ENCODE peak calls at places on chromosomes 6 and 20, in four cellular contexts. One of them, this sample, is unnamed.

GRCh38 chr6:4660377-4661321 is 115.6 kb upstream of the CDYL start:
- DNase-seq in type B pancreatic cell: no peak
- DNase-seq in hepatic stellate cell: no peak
- DNase-seq in RKO: no peak
- DNase-seq in this sample: no peak

GRCh38 chr6:157535354-157536217 is 154.6 kb downstream of the ZDHHC14 start:
- DNase-seq in hepatic stellate cell: no peak
- DNase-seq in RKO: no peak
- DNase-seq in type B pancreatic cell: no peak
- DNase-seq in this sample: no peak

GRCh38 chr6:47343631-47344421 is 34.1 kb upstream of the TNFRSF21 start:
- DNase-seq in RKO: no peak
- DNase-seq in hepatic stellate cell: no peak
- DNase-seq in type B pancreatic cell: no peak
- DNase-seq in this sample: no peak

GRCh38 chr20:46251211-46251673 is 57.1 kb downstream of the CDH22 start:
- DNase-seq in RKO: no peak
- DNase-seq in hepatic stellate cell: no peak
- DNase-seq in type B pancreatic cell: no peak
- DNase-seq in this sample: no peak

GRCh38 chr20:18137412-18138265 is at the start of the genes KAT14 and PET117:
- DNase-seq in hepatic stellate cell: peak
- DNase-seq in type B pancreatic cell: peak
- DNase-seq in RKO: peak
- DNase-seq in this sample: peak

GRCh38 chr6:7087491-7087979 is 20.2 kb upstream of the RREB1 start:
- DNase-seq in hepatic stellate cell: no peak
- DNase-seq in type B pancreatic cell: no peak
- DNase-seq in RKO: no peak
- DNase-seq in this sample: no peak

GRCh38 chr20:20225325-20225724 is 142.6 kb upstream of the INSM1 start:
- DNase-seq in type B pancreatic cell: no peak
- DNase-seq in hepatic stellate cell: no peak
- DNase-seq in RKO: no peak
- DNase-seq in this sample: no peak

GRCh38 chr6:150662814-150663213 is 63.1 kb downstream of the PLEKHG1 start:
- DNase-seq in RKO: no peak
- DNase-seq in hepatic stellate cell: no peak
- DNase-seq in type B pancreatic cell: no peak
- DNase-seq in this sample: no peak

GRCh38 chr6:97876711-97877110 is 593.7 kb upstream of the MMS22L start:
- DNase-seq in RKO: no peak
- DNase-seq in type B pancreatic cell: no peak
- DNase-seq in hepatic stellate cell: no peak
- DNase-seq in this sample: no peak

GRCh38 chr6:128807577-128807976 is 75.4 kb upstream of the LAMA2 start:
- DNase-seq in RKO: peak
- DNase-seq in type B pancreatic cell: no peak
- DNase-seq in hepatic stellate cell: no peak
- DNase-seq in this sample: no peak

GRCh38 chr6:44456070-44456965 is 68.8 kb downstream of the CDC5L start:
- DNase-seq in RKO: peak
- DNase-seq in type B pancreatic cell: no peak
- DNase-seq in hepatic stellate cell: peak
- DNase-seq in this sample: no peak

GRCh38 chr6:43193929-43194328 is 11.9 kb downstream of the CUL9 start:
- DNase-seq in RKO: no peak
- DNase-seq in type B pancreatic cell: no peak
- DNase-seq in hepatic stellate cell: no peak
- DNase-seq in this sample: no peak

GRCh38 chr6:14758421-14759043 is 487.3 kb upstream of the JARID2 start:
- DNase-seq in RKO: no peak
- DNase-seq in type B pancreatic cell: no peak
- DNase-seq in hepatic stellate cell: no peak
- DNase-seq in this sample: no peak

GRCh38 chr20:51172558-51173428 is 149.9 kb upstream of the KCNG1 start:
- DNase-seq in type B pancreatic cell: no peak
- DNase-seq in RKO: no peak
- DNase-seq in hepatic stellate cell: no peak
- DNase-seq in this sample: no peak

GRCh38 chr20:42083280-42083679 is 465.1 kb upstream of the CHD6 start:
- DNase-seq in type B pancreatic cell: no peak
- DNase-seq in hepatic stellate cell: no peak
- DNase-seq in RKO: no peak
- DNase-seq in this sample: no peak

GRCh38 chr20:53034899-53035298 is 62.7 kb downstream of the TSHZ2 start:
- DNase-seq in hepatic stellate cell: no peak
- DNase-seq in type B pancreatic cell: no peak
- DNase-seq in RKO: no peak
- DNase-seq in this sample: no peak

GRCh38 chr6:74578339-74578738 is 627.5 kb downstream of the COL12A1 start:
- DNase-seq in hepatic stellate cell: peak
- DNase-seq in RKO: no peak
- DNase-seq in type B pancreatic cell: no peak
- DNase-seq in this sample: no peak

GRCh38 chr20:25623225-25623735 is 534 bp downstream of the NANP start:
- DNase-seq in hepatic stellate cell: peak
- DNase-seq in RKO: peak
- DNase-seq in type B pancreatic cell: peak
- DNase-seq in this sample: no peak

GRCh38 chr6:18171861-18172260 is 16.6 kb downstream of the KDM1B start:
- DNase-seq in type B pancreatic cell: no peak
- DNase-seq in hepatic stellate cell: no peak
- DNase-seq in RKO: no peak
- DNase-seq in this sample: no peak

GRCh38 chr6:89351632-89352328 is 742 bp downstream of the UBE2J1 start:
- DNase-seq in hepatic stellate cell: no peak
- DNase-seq in type B pancreatic cell: no peak
- DNase-seq in RKO: peak
- DNase-seq in this sample: no peak